ENCODE peak calls at places on chromosomes 6 and 20, in nine cellular contexts. L is osteocyte, R is fibroblast of the aortic adventitia, Q is neural progenitor cell, B is OCI-LY7, U is upper lobe of left lung, P is B cell, H is adrenal gland, E is activated B cell treated with CpG ODN at 0.5 μM for 24 hours. N is an unnamed sample.

GRCh38 chr6:145539831-145540230 is 195.5 kb downstream of the EPM2A start:
- DNase-seq in P (no peak), E (no peak), L (no peak), H (no peak), Q (no peak), B (no peak), U (no peak), R (peak; percentile 18), N (no peak)

GRCh38 chr6:72746276-72746675 is 124.4 kb downstream of the KCNQ5 start:
- DNase-seq in U (no peak), P (no peak), R (peak; percentile 26), B (no peak), L (no peak), H (no peak), Q (no peak), E (no peak), N (no peak)

GRCh38 chr20:44254073-44254472 is 7.0 kb downstream of the GDAP1L1 start:
- DNase-seq in R (no peak), B (no peak), U (no peak), L (no peak), H (no peak), P (no peak), Q (no peak), E (no peak), N (no peak)

GRCh38 chr6:30896541-30896940 is 11.5 kb upstream of the GTF2H4 start:
- DNase-seq in U (no peak), B (no peak), Q (no peak), L (no peak), E (no peak), R (no peak), H (no peak), P (peak; percentile 18), N (no peak)

GRCh38 chr20:2805682-2806350 is 5.4 kb upstream of the CPXM1 start:
- DNase-seq in R (no peak), Q (no peak), P (peak; percentile 34), E (no peak), U (no peak), H (no peak), L (peak; percentile 34), B (no peak), N (no peak)

GRCh38 chr6:49264909-49265308 is 198.1 kb downstream of the MMUT start:
- DNase-seq in Q (no peak), L (no peak), B (no peak), R (no peak), E (no peak), P (no peak), H (no peak), U (no peak), N (no peak)

GRCh38 chr6:158460602-158461092 is 99.2 kb upstream of the TMEM181 start:
- DNase-seq in B (no peak), L (no peak), R (peak; percentile 57), H (no peak), U (no peak), Q (no peak), P (no peak), E (no peak), N (no peak)

GRCh38 chr20:47544240-47544639 is 42.6 kb downstream of the NCOA3 start:
- DNase-seq in P (no peak), U (no peak), H (no peak), R (peak; percentile 34), L (no peak), E (no peak), B (no peak), Q (no peak), N (no peak)

GRCh38 chr6:76706566-76706965 is 634.1 kb upstream of the IMPG1 start:
- DNase-seq in E (no peak), B (no peak), Q (no peak), P (no peak), R (peak; percentile 23), H (no peak), L (no peak), U (no peak), N (no peak)

DNA sequence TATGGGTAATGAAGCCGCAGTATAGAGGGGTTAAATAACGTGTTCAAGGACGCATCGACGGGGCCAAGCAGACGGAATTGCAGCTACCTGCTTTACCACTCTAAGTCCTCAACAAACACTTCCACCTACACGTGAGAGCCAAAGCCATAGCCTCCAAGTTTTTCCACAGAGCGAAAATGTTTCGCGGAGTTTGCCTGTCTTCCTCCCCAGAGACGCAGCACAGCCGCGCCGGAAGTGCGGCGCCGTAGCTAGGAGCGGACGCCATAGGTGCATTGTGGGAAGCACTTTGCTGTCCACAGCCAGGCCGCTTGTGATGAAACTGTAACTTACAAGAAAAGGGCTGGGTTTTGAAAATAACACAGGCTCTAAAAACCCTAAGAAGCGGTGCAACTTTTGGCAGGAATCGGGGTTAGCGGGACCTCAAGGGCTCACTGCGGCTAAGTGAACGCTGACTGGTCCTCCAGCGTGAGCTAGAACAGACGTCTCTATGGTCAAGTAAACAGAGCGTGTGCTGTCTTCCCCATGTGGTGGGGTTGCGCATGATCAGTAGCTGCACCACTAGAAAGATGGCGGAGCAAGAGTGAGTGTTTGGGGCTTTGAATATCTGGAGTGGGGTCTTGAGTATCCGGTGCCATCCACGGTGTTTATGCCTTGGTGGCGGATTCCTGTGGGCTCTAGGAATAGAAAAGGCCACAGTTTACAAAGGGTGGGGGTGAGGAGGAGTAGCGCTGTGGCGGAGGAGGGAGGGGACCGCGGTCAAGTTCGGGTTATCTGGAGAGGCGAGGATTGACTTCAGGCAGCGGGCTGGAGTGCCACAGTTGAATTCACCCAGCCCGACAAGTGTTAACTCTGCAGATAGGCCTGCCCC is at the start of gene RPL7L1:
- DNase-seq in E (peak; percentile 76), P (peak; percentile 77), Q (peak; percentile 89), R (peak; percentile 91), H (peak; percentile 83), B (peak; percentile 92), L (peak; percentile 90), U (peak; percentile 83), N (peak; percentile 83)
- TF ChIP-seq CTCF in E (no peak), P (no peak), Q (peak; percentile 24), R (no peak), H (peak; percentile 16), B (no peak), L (no peak), U (no peak), N (peak; percentile 46)

DNA sequence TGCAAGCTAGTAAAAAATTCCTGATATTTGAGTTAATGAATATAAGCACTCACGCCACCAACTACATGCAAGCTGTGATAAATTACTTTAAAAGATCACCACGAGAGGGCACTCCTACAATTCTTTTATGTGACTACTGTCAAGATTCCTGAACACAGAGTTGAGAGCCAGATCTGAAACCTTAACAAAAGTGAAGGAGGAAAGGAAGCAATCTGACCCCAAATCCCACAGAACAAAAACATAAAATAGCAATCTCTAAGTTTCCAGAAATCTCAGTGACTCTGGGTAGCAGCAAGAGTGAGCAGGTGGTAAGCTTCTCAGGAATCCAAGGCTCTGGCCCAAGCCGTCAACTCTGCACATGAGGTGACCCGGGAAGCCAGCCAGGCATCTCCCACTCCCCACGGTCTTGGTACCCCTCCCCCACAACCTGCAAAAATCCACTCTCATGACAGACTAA is 55.1 kb downstream of the STAU1 start:
- DNase-seq in U (no peak), Q (peak; percentile 74), L (no peak), H (peak; percentile 38), P (no peak), R (peak; percentile 90), B (peak; percentile 76), E (no peak), N (no peak)
- TF ChIP-seq CTCF in U (peak; percentile 70), Q (peak; percentile 64), L (peak; percentile 71), H (peak; percentile 64), P (peak; percentile 66), R (peak; percentile 42), B (peak; percentile 92), E (no peak), N (peak; percentile 78)

GRCh38 chr20:59031326-59032022 is 661 bp downstream of the ATP5F1E start:
- DNase-seq in Q (no peak), L (no peak), E (no peak), H (no peak), R (no peak), U (no peak), P (no peak), B (peak; percentile 48), N (no peak)

GRCh38 chr20:59033616-59034165 is 1.6 kb upstream of the ATP5F1E start:
- DNase-seq in U (no peak), P (no peak), L (no peak), Q (no peak), R (no peak), B (no peak), E (no peak), H (no peak), N (no peak)

GRCh38 chr20:59033093-59033492 is 958 bp upstream of the ATP5F1E start:
- DNase-seq in B (no peak), Q (no peak), U (no peak), L (no peak), R (no peak), H (no peak), P (no peak), E (no peak), N (no peak)

GRCh38 chr20:59032023-59032712 is at the start of gene ATP5F1E:
- DNase-seq in L (peak; percentile 99), U (peak; percentile 98), Q (peak; percentile 98), R (peak; percentile 86), P (peak; percentile 99), E (peak; percentile 98), B (peak; percentile 97), H (peak; percentile 94), N (peak; percentile 97)

DNA sequence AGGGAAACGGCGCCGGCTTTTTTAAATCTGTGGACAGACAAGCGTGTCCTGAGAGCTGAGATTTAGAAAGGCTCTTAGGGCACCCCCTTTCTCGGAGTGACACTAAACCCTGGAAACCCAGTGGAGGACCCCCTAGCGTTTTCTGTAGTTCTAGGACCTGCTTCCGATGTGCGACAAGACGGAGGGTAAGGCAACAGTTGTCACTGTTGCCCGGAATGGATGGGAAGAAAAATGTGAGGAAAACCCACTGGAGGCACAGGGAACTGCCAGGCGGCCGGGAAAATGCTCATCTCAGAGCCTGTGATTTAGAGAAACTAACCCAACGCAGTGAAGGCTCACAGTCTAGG is 551 bp upstream of the ATP5F1E start:
- DNase-seq in Q (no peak), R (no peak), E (no peak), B (no peak), L (no peak), H (no peak), P (no peak), U (no peak), N (no peak)
- TF ChIP-seq CTCF in Q (peak; percentile 34), R (peak; percentile 43), E (no peak), B (peak; percentile 56), L (peak; percentile 32), H (peak; percentile 9), P (no peak), U (peak; percentile 32), N (peak; percentile 70)

DNA sequence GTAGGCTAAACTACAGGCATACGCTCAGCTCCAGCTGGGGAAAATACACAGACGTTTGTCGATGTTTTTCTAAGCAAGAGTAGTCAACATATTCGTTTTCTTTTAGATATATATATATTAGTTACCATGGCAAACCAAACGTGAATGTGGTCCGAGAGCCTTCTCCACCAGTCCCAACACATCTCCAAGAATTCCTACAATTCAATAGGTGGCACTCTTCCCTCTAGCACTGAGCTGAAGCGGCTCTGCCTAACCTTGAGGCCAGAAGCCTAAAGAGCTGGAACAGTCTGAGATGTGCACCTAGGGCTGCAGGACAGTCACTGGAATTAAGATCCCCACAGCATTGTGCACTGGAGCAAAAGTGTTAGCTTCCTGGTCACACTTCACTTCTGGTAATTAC is 70.3 kb upstream of the BEND3 start:
- DNase-seq in P (no peak), R (peak; percentile 12), H (peak; percentile 42), L (no peak), E (no peak), Q (peak; percentile 62), U (peak; percentile 57), B (no peak), N (no peak)
- TF ChIP-seq CTCF in P (no peak), R (peak; percentile 24), H (peak; percentile 53), L (peak; percentile 41), E (no peak), Q (peak; percentile 51), U (peak; percentile 23), B (no peak), N (peak; percentile 39)

N was measured in type B pancreatic cell.